ENCODE peak calls at places on chromosomes 6 and 20, in four cellular contexts. B is uterus, M is lower leg skin, A is body of pancreas. C is an unnamed sample.

GRCh38 chr6:117265425-117266266 is at the start of gene VGLL2:
- DNase-seq in B (no peak), M (no peak), A (peak), C (no peak)

GRCh38 chr6:18264338-18265098 is at the start of gene DEK:
- DNase-seq in B (peak), M (peak), A (peak), C (peak)

GRCh38 chr20:5212897-5213296 is 86.1 kb downstream of the CDS2 start:
- DNase-seq in B (no peak), M (no peak), A (no peak), C (no peak)

GRCh38 chr6:72554203-72554564 is 67.7 kb upstream of the KCNQ5 start:
- DNase-seq in B (no peak), M (no peak), A (no peak), C (no peak)

GRCh38 chr6:44489912-44490604 is 102.6 kb downstream of the CDC5L start:
- DNase-seq in B (peak), M (peak), A (peak), C (peak)

GRCh38 chr6:188821-189655 is 103.2 kb upstream of the DUSP22 start:
- DNase-seq in B (peak), M (peak), A (peak), C (peak)

GRCh38 chr20:11502051-11502450 is 415.6 kb upstream of the BTBD3 start:
- DNase-seq in B (no peak), M (no peak), A (no peak), C (no peak)

GRCh38 chr6:4412488-4412887 is 277.1 kb upstream of the ECI2 start:
- DNase-seq in B (no peak), M (no peak), A (no peak), C (no peak)

GRCh38 chr20:45576995-45577394 is 2.1 kb downstream of the WFDC8 start:
- DNase-seq in B (no peak), M (no peak), A (no peak), C (no peak)

GRCh38 chr6:29953001-29953436 is 10.7 kb downstream of the HLA-A start:
- DNase-seq in B (no peak), M (no peak), A (no peak), C (no peak)

GRCh38 chr6:123763904-123764303 is 39.8 kb upstream of the NKAIN2 start:
- DNase-seq in B (no peak), M (no peak), A (no peak), C (no peak)

GRCh38 chr6:145345094-145345493 is 390.2 kb downstream of the EPM2A start:
- DNase-seq in B (no peak), M (no peak), A (no peak), C (no peak)

GRCh38 chr6:104161960-104162669 is 697.6 kb downstream of the HACE1 start:
- DNase-seq in B (no peak), M (no peak), A (no peak), C (no peak)

GRCh38 chr20:24968278-24968677 is 19.2 kb downstream of the CST7 start:
- DNase-seq in B (no peak), M (no peak), A (no peak), C (no peak)

GRCh38 chr6:11432713-11433450 is 104.7 kb upstream of the TMEM170B start:
- DNase-seq in B (no peak), M (no peak), A (no peak), C (no peak)

DNA sequence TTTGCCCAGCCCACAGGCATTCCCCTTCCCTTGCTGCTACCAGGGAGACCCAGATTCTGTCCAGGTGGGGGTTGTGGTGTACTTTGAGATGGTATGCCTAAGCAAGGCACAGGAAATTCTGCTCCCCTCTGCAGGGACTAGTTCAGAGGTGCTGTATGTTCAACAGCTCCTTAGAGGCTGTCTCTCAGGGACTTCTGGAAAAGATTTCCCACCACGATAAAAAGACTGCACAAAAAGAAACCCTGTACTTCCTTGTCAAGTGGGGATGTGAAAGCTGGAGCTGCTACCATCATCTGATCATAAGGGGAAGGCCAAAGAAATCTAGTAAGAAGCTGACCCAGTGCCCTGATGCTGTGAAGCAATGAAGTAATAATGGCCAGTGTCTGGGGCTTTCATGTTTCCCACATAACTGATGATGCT is 51.5 kb upstream of the SMIM29 start:
- DNase-seq in B (no peak), M (no peak), A (peak), C (no peak)
- TF ChIP-seq POLR2A in B (no peak), M (no peak), A (no peak), C (no peak)

DNA sequence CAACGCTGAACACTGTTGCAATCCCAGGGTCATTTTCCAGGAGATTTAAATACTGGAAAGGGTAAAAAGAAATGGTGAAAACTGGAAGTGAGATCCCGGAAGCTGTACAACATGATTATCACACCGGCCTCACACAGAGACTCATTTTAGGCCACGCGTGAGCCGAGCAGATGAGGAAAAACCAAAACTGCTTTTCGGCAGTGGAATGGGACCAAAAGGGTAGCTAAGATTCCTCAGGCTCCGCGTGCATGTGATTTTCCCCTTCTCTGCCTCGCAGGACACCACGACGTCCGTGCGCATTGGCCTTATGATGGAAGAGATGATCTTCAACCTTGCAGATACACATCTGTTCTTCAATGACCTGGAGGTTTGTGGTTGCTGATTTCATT is 213.7 kb downstream of the ZMYND8 start:
- DNase-seq in B (no peak), M (no peak), A (no peak), C (no peak)
- TF ChIP-seq POLR2A in B (no peak), M (no peak), A (no peak), C (no peak)

DNA sequence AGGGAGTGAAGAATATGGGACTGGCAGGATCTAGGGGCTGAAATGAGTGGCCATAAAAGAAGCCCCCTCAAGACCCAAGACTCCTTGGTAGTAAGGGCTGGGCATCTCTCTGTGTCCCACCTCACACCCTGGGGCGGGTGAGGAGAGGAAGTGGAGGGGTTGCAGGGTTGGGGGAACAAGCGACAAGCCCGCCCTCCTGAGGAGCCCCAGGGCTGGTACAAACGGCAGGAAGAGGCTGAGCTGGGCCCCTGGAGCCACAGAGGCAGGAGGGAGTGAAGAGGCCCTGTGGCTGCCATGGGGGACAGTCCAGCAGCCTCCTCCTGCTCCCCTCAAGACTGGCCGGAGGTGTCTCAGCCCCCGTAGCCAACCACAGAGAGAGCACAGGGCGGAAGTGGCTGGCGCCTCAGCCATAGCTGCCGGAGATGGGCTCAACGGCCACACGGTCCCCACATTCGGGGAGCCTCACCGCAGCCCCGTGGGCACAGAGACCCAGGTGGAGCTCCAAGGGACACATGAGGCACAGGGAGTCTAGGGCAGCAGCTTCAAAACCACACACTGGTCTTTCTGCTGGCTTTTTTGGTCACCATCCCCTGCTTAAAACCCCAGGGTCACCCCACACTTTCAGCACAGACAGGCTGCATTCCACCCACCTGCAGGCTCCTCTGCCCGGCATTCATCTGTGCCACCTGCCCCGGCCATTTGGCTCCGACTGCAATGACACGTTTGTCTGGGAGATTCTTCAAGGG is 586 bp downstream of the C20orf203 start:
- DNase-seq in B (no peak), M (no peak), A (no peak), C (no peak)
- TF ChIP-seq POLR2A in B (no peak), M (no peak), A (no peak), C (no peak)

GRCh38 chr20:46683939-46684750 is 5.1 kb downstream of the TP53RK start:
- DNase-seq in B (peak), M (peak), A (peak), C (peak)
- TF ChIP-seq POLR2A in B (no peak), M (no peak), A (peak), C (no peak)

GRCh38 chr6:73653571-73654424 is at the start of gene SLC17A5:
- DNase-seq in B (peak), M (peak), A (peak), C (peak)
- TF ChIP-seq POLR2A in B (peak), M (no peak), A (peak), C (peak)

GRCh38 chr6:13574571-13575376 is at the start of gene SIRT5:
- DNase-seq in B (peak), M (peak), A (peak), C (peak)
- TF ChIP-seq POLR2A in B (peak), M (no peak), A (peak), C (peak)

DNA sequence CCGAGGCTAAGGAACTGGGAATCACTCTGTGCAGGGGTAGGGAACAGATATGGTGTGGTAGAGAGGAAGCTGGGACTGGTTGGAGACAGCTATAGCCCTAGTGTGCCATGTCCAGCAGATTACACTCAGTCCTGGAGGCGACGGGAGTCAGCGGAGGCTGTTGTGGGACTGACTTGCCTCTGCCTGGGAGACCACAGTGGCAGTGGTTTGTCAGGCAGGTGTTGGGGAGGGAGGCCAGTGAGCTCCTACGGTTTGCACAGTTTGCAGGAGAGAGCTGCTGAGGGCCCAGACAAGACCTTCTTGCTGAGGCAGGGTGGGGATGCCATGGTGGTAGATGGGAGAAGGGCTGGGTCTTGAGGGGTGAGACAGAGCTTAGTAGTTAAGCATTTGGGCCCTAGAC is 4.9 kb downstream of the PLCG1 start:
- DNase-seq in B (no peak), M (no peak), A (no peak), C (no peak)
- TF ChIP-seq POLR2A in B (no peak), M (no peak), A (no peak), C (no peak)